ENCODE peak calls at places on chromosomes 1 and 21, in ten cellular contexts. P, Z, N, Q, G, X, K, V, Y and T are unnamed samples.

GRCh38 chr1:51907079-51907702 is 28.7 kb upstream of the NRDC start:
- DNase-seq in N (no peak), P (no peak), V (no peak), Y (no peak), Z (no peak), K (no peak), Q (peak), X (no peak), G (no peak), T (no peak)

GRCh38 chr1:200510228-200510623 is 100.4 kb upstream of the ZNF281 start:
- DNase-seq in P (peak), Z (peak), Y (peak), G (peak), V (peak), X (no peak), Q (peak), N (peak), K (peak), T (peak)

GRCh38 chr1:185345913-185346717 is 29.1 kb upstream of the IVNS1ABP start:
- DNase-seq in Z (no peak), X (no peak), Q (no peak), G (no peak), V (no peak), K (no peak), Y (no peak), N (no peak), P (no peak), T (no peak)

GRCh38 chr1:157288006-157288405 is 149.8 kb upstream of the ETV3 start:
- DNase-seq in V (no peak), X (no peak), Z (no peak), K (no peak), G (no peak), N (no peak), Y (no peak), Q (no peak), P (no peak), T (no peak)

GRCh38 chr1:192866224-192866868 is 57.5 kb downstream of the RGS2 start:
- DNase-seq in G (no peak), K (no peak), P (no peak), N (no peak), X (no peak), Y (no peak), Q (no peak), V (no peak), Z (no peak), T (no peak)

GRCh38 chr1:118018064-118018463 is 88.5 kb downstream of the WDR3 start:
- DNase-seq in P (no peak), Q (no peak), K (no peak), G (no peak), Z (no peak), Y (no peak), N (no peak), X (no peak), V (no peak), T (no peak)

GRCh38 chr1:197440730-197441129 is 172.7 kb downstream of the CRB1 start:
- DNase-seq in G (peak), V (no peak), X (no peak), N (no peak), Y (no peak), K (no peak), P (no peak), Z (no peak), Q (peak), T (no peak)

GRCh38 chr21:15400905-15401304 is 328.9 kb upstream of the USP25 start:
- DNase-seq in P (no peak), Y (no peak), X (no peak), G (peak), N (no peak), Q (no peak), V (no peak), Z (no peak), K (no peak), T (no peak)

GRCh38 chr1:147751346-147751745 is 9.1 kb downstream of the GJA5 start:
- DNase-seq in Q (no peak), K (no peak), Z (no peak), Y (no peak), V (no peak), P (no peak), X (no peak), G (no peak), N (no peak), T (no peak)

GRCh38 chr1:193614817-193615216 is 428.4 kb upstream of the B3GALT2 start:
- DNase-seq in N (no peak), G (peak), Z (peak), K (no peak), Y (no peak), Q (peak), P (no peak), V (no peak), X (no peak), T (peak)

GRCh38 chr1:174060090-174060489 is 37.9 kb upstream of the RC3H1 start:
- DNase-seq in K (no peak), Z (no peak), N (no peak), X (no peak), P (no peak), Q (no peak), G (peak), Y (no peak), V (no peak), T (peak)

GRCh38 chr1:47575855-47576757 is 138.3 kb downstream of the FOXD2 start:
- DNase-seq in X (no peak), Q (peak), V (no peak), P (no peak), G (peak), Y (no peak), K (no peak), N (no peak), Z (peak), T (no peak)

GRCh38 chr1:30450818-30451233 is 272.6 kb downstream of the MATN1 start:
- DNase-seq in X (no peak), Y (no peak), N (no peak), G (no peak), P (no peak), Z (no peak), Q (no peak), K (no peak), V (no peak), T (no peak)

GRCh38 chr1:43540653-43541071 is 10.0 kb downstream of the PTPRF start:
- DNase-seq in K (no peak), G (peak), Q (no peak), Z (no peak), N (no peak), P (no peak), V (peak), Y (no peak), X (peak), T (no peak)

DNA sequence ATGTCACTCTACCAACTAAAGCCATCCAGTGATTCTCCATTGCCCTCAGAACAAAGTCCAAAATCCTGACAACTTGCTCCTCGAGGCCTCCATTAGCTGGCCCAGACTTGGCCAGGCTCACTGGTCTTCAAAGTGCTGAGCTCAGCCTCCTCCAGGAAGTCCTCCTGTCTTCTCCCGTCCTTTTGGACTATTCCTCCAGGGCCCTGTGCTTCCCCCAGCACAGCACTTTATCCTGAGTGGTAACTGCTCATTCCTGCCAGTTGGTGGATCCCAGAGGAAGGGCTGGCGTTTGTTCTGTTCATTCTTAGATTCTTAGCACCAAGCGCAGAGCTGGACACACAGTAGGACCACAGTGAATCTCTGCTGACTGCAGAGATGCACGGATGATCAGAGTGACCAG is 179.9 kb downstream of the PTPRU start:
- DNase-seq in G (no peak), N (no peak), P (no peak), K (no peak), Q (peak), V (no peak), Y (no peak), Z (no peak), X (no peak), T (no peak)
- TF ChIP-seq CTCF in G (peak), N (no peak), P (no peak), K (no peak), Q (peak), V (peak), Y (no peak), Z (peak), X (no peak), T (no peak)

GRCh38 chr1:198662821-198663220 is 24.0 kb downstream of the PTPRC start:
- DNase-seq in N (no peak), Y (no peak), Q (no peak), G (no peak), V (no peak), K (no peak), P (no peak), Z (no peak), X (no peak), T (no peak)
- H3K4me3 ChIP-seq in N (no peak), Y (no peak), Q (no peak), G (no peak), V (no peak), K (no peak), P (no peak), Z (no peak), X (no peak), T (no peak)

GRCh38 chr1:36342426-36343185 is 19.2 kb upstream of the EVA1B start:
- DNase-seq in P (peak), Y (peak), Q (peak), N (no peak), Z (no peak), V (no peak), G (peak), K (no peak), X (peak), T (peak)
- TF ChIP-seq CTCF in P (peak), Y (peak), Q (peak), N (peak), Z (peak), V (peak), G (peak), K (peak), X (peak), T (peak)

DNA sequence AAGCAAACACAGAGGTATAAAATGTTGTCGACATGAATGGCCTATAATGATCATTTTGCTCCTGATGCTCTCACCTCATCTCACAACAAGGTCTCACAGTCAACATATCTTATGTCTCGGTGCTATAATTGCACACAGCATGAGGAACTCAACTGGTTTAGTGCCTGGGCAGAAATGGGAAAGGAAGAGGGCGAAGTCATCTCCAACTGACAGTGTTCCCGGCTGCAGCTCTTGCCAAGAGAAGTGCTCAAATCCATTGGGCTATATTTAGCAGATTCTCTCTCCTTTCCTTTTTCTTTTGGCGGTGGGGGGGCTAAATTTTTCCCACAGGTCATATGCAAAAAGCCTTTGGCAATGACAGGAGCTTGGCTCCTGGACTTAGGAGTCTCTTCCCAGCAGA is 53.0 kb downstream of the SLC45A1 start:
- DNase-seq in Y (no peak), N (no peak), P (no peak), G (peak), K (peak), X (peak), Z (no peak), V (no peak), Q (no peak), T (no peak)
- H3K4me3 ChIP-seq in Y (no peak), N (no peak), P (no peak), G (no peak), K (no peak), X (peak), Z (no peak), V (no peak), Q (no peak), T (no peak)

DNA sequence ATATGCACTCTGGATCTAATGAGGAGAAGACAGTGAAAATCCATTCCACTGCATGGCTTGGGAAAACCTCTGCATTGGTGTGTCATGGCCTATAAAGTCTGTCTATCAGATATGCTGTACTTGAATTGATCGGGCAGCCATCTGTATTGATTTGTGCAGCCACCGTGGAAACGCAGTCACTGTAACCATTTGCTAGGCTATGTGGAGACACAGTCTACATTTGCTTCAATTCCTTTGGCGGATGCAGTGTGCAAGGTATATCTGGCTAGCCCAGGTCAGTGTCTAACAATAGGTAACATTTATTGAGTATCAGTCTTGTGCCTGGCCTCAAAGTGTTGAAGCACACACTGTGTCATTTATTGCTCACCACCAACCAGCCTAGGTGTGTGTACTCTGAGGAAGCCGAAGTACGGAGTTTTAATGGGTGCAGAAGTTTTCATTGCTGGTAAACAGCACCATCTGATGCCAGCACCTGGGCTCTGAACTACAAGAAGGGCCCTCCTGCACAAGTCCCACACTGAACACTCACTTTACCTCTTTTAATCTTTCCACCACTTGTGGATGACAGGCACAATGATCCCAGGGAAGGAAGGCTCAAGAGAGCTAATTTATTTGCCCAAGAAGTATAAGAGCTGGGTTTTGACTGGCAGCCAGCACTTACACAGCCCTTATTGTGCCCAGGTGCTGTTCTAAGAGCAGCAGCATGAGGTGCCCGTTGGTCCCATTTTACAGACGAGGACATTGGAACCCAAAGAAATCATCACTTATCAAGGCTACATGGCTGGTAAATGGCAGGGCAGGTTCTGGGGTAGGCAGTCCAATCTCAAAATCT is 83.3 kb downstream of the DAB1 start:
- DNase-seq in G (no peak), Z (no peak), V (no peak), K (no peak), X (no peak), P (no peak), Q (no peak), Y (no peak), N (no peak), T (peak)
- TF ChIP-seq CTCF in G (no peak), Z (no peak), V (no peak), K (peak), X (no peak), P (no peak), Q (no peak), Y (no peak), N (no peak), T (peak)

GRCh38 chr1:36420409-36420808 is 22.7 kb upstream of the LSM10 start:
- DNase-seq in G (no peak), P (no peak), Q (no peak), N (no peak), Y (no peak), Z (no peak), K (no peak), X (no peak), V (no peak), T (no peak)
- H3K4me3 ChIP-seq in G (peak), P (no peak), Q (no peak), N (no peak), Y (no peak), Z (no peak), K (no peak), X (peak), V (no peak), T (no peak)

GRCh38 chr1:6441586-6441985 is 17.0 kb downstream of the ESPN start:
- DNase-seq in Q (no peak), Y (no peak), N (no peak), V (no peak), X (no peak), Z (no peak), G (no peak), K (no peak), P (no peak), T (no peak)

GRCh38 chr1:6443339-6444115 is 19.0 kb downstream of the ESPN start:
- DNase-seq in G (no peak), K (no peak), V (no peak), Z (no peak), N (no peak), Y (no peak), X (no peak), P (no peak), Q (no peak), T (no peak)

GRCh38 chr1:6444377-6444776 is 19.8 kb downstream of the ESPN start:
- DNase-seq in Z (no peak), X (no peak), G (no peak), P (no peak), N (no peak), V (no peak), Y (no peak), K (no peak), Q (no peak), T (no peak)

GRCh38 chr1:6438047-6438525 is 13.5 kb downstream of the ESPN start:
- DNase-seq in X (peak), K (peak), Q (peak), Z (no peak), P (peak), G (peak), Y (peak), N (no peak), V (peak), T (peak)

GRCh38 chr1:6440198-6441126 is 15.9 kb downstream of the ESPN start:
- DNase-seq in P (peak), V (no peak), N (no peak), Y (peak), X (no peak), Q (no peak), K (no peak), Z (no peak), G (peak), T (no peak)
- TF ChIP-seq CTCF in P (no peak), V (peak), N (no peak), Y (no peak), X (no peak), Q (no peak), K (peak), Z (peak), G (no peak), T (peak)

GRCh38 chr1:183913556-183913955 is 108.6 kb downstream of the RGL1 start:
- DNase-seq in Y (no peak), Q (no peak), V (no peak), X (no peak), K (no peak), Z (no peak), G (peak), P (no peak), N (no peak), T (no peak)

GRCh38 chr1:183918589-183918988 is 113.7 kb downstream of the RGL1 start:
- DNase-seq in V (no peak), Z (no peak), Q (no peak), N (no peak), X (no peak), G (no peak), Y (no peak), P (no peak), K (no peak), T (no peak)

GRCh38 chr1:183914891-183915290 is 110.0 kb downstream of the RGL1 start:
- DNase-seq in Q (no peak), X (no peak), N (no peak), G (no peak), Y (no peak), K (no peak), Z (no peak), P (no peak), V (no peak), T (no peak)

GRCh38 chr1:183914283-183914682 is 109.4 kb downstream of the RGL1 start:
- DNase-seq in N (no peak), V (no peak), Y (no peak), X (no peak), P (no peak), Z (no peak), K (no peak), Q (peak), G (peak), T (no peak)

GRCh38 chr1:183915634-183916510 is 111.0 kb downstream of the RGL1 start:
- DNase-seq in V (peak), X (peak), Z (peak), G (peak), Y (peak), K (peak), N (peak), P (peak), Q (peak), T (peak)
- H3K4me3 ChIP-seq in V (no peak), X (peak), Z (peak), G (peak), Y (no peak), K (no peak), N (peak), P (no peak), Q (no peak), T (no peak)

DNA sequence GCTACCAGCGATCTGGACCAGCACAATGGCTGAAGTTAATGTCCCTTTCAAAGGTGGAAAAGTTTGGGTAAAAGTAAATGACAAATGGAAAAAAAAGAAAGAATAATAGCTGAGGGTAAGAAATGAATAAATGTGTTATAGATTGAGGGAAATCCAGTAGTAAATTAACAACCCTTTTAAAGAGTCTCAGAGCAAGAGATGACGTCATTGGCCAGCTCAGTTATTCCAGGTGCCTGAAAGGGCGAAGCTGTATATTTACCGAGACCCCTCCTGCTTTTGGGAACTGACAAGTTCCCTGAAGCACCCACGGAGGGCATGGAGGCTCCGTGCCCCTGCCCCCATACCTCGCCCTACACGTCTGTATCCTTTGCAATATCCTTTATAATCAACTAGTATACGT is 40.5 kb upstream of the KCNJ6 start:
- DNase-seq in K (no peak), P (no peak), G (no peak), Y (no peak), X (no peak), Q (no peak), Z (no peak), V (no peak), N (no peak), T (no peak)
- TF ChIP-seq CTCF in K (no peak), P (no peak), G (no peak), Y (no peak), X (no peak), Q (no peak), Z (no peak), V (no peak), N (no peak), T (no peak)

GRCh38 chr1:110004583-110004982 is 20.0 kb downstream of the AHCYL1 start:
- DNase-seq in V (no peak), P (peak), Z (no peak), K (no peak), G (no peak), Q (no peak), Y (no peak), X (no peak), N (no peak), T (peak)
- H3K4me3 ChIP-seq in V (peak), P (peak), Z (peak), K (no peak), G (peak), Q (peak), Y (peak), X (peak), N (peak), T (peak)